ENCODE peak calls at places on chromosome 13, in six cellular contexts. One of them, this sample, is unnamed.

GRCh38 chr13:113358653-113359052 is 5.3 kb downstream of the GRTP1 start:
- DNase-seq in Peyer's patch: no peak
- DNase-seq in fibroblast of lung: no peak
- DNase-seq in A549: no peak
- DNase-seq in gastrocnemius medialis: no peak
- DNase-seq in heart left ventricle: no peak
- DNase-seq in this sample: no peak

GRCh38 chr13:20902438-20903163 is at the start of gene XPO4:
- DNase-seq in Peyer's patch: peak
- DNase-seq in gastrocnemius medialis: peak
- DNase-seq in heart left ventricle: peak
- DNase-seq in fibroblast of lung: peak
- DNase-seq in A549: peak
- DNase-seq in this sample: peak

GRCh38 chr13:52130641-52131040 is 1.8 kb upstream of the NEK5 start:
- DNase-seq in gastrocnemius medialis: no peak
- DNase-seq in heart left ventricle: no peak
- DNase-seq in Peyer's patch: no peak
- DNase-seq in A549: no peak
- DNase-seq in fibroblast of lung: no peak
- DNase-seq in this sample: no peak

GRCh38 chr13:87671824-87672603 is 843 bp downstream of the SLITRK5 start:
- DNase-seq in Peyer's patch: no peak
- DNase-seq in A549: no peak
- DNase-seq in heart left ventricle: no peak
- DNase-seq in gastrocnemius medialis: no peak
- DNase-seq in fibroblast of lung: peak
- DNase-seq in this sample: no peak

GRCh38 chr13:112734696-112735547 is 45.1 kb downstream of the ATP11A start:
- DNase-seq in Peyer's patch: no peak
- DNase-seq in gastrocnemius medialis: no peak
- DNase-seq in heart left ventricle: no peak
- DNase-seq in fibroblast of lung: no peak
- DNase-seq in A549: no peak
- DNase-seq in this sample: no peak

GRCh38 chr13:29684441-29684840 is 89.0 kb upstream of the SLC7A1 start:
- DNase-seq in fibroblast of lung: no peak
- DNase-seq in A549: no peak
- DNase-seq in gastrocnemius medialis: no peak
- DNase-seq in heart left ventricle: no peak
- DNase-seq in Peyer's patch: no peak
- DNase-seq in this sample: no peak

GRCh38 chr13:78325585-78325984 is 277.8 kb downstream of the POU4F1 start:
- DNase-seq in fibroblast of lung: no peak
- DNase-seq in heart left ventricle: no peak
- DNase-seq in Peyer's patch: no peak
- DNase-seq in gastrocnemius medialis: no peak
- DNase-seq in A549: no peak
- DNase-seq in this sample: no peak

GRCh38 chr13:21738636-21739035 is 67.8 kb downstream of the FGF9 start:
- DNase-seq in Peyer's patch: no peak
- DNase-seq in A549: no peak
- DNase-seq in heart left ventricle: no peak
- DNase-seq in fibroblast of lung: no peak
- DNase-seq in gastrocnemius medialis: no peak
- DNase-seq in this sample: no peak

GRCh38 chr13:21014666-21015170 is 46.7 kb downstream of the LATS2 start:
- DNase-seq in Peyer's patch: no peak
- DNase-seq in fibroblast of lung: peak
- DNase-seq in gastrocnemius medialis: peak
- DNase-seq in heart left ventricle: peak
- DNase-seq in A549: peak
- DNase-seq in this sample: no peak

GRCh38 chr13:56718791-56719190 is 421.9 kb upstream of the PRR20A start:
- DNase-seq in fibroblast of lung: no peak
- DNase-seq in heart left ventricle: no peak
- DNase-seq in gastrocnemius medialis: no peak
- DNase-seq in A549: no peak
- DNase-seq in Peyer's patch: no peak
- DNase-seq in this sample: no peak

GRCh38 chr13:25170554-25171107 is 1.5 kb downstream of the AMER2 start:
- DNase-seq in fibroblast of lung: no peak
- DNase-seq in gastrocnemius medialis: no peak
- DNase-seq in A549: no peak
- DNase-seq in heart left ventricle: no peak
- DNase-seq in Peyer's patch: no peak
- DNase-seq in this sample: no peak

GRCh38 chr13:80977168-80977567 is 636.2 kb upstream of the SPRY2 start:
- DNase-seq in Peyer's patch: no peak
- DNase-seq in fibroblast of lung: no peak
- DNase-seq in gastrocnemius medialis: no peak
- DNase-seq in A549: no peak
- DNase-seq in heart left ventricle: no peak
- DNase-seq in this sample: no peak

GRCh38 chr13:80975903-80976302 is 635.0 kb upstream of the SPRY2 start:
- DNase-seq in heart left ventricle: no peak
- DNase-seq in A549: no peak
- DNase-seq in fibroblast of lung: no peak
- DNase-seq in gastrocnemius medialis: no peak
- DNase-seq in Peyer's patch: no peak
- DNase-seq in this sample: no peak

GRCh38 chr13:80973721-80974120 is 632.8 kb upstream of the SPRY2 start:
- DNase-seq in fibroblast of lung: no peak
- DNase-seq in gastrocnemius medialis: no peak
- DNase-seq in heart left ventricle: no peak
- DNase-seq in Peyer's patch: no peak
- DNase-seq in A549: no peak
- DNase-seq in this sample: no peak

GRCh38 chr13:80979035-80979641 is 638.2 kb upstream of the SPRY2 start:
- DNase-seq in fibroblast of lung: peak
- DNase-seq in A549: peak
- DNase-seq in gastrocnemius medialis: peak
- DNase-seq in heart left ventricle: peak
- DNase-seq in Peyer's patch: no peak
- DNase-seq in this sample: no peak
- TF ChIP-seq CTCF in fibroblast of lung: peak
- TF ChIP-seq CTCF in A549: peak
- TF ChIP-seq CTCF in gastrocnemius medialis: peak
- TF ChIP-seq CTCF in heart left ventricle: peak
- TF ChIP-seq CTCF in Peyer's patch: peak
- TF ChIP-seq CTCF in this sample: peak

DNA sequence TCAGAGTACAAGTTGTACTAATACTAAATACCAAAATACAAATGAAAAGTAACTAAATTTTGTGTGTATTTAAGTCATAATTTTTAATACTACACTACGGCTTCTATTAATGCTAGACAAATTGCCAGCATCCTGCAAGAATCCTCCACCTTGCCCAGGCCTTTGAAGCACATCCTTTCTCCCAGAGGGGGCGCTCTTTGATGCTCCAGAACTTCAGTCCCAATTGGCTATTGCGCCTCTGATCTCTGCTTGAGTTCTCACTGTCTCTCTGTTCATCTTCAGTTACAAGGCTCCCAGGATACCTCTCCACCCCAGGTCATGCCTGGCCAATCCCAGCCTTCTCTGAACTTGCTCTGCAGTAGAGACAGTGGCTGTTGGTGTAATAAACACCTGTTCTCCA is 141.0 kb downstream of the DCLK1 start:
- DNase-seq in fibroblast of lung: no peak
- DNase-seq in A549: no peak
- DNase-seq in gastrocnemius medialis: no peak
- DNase-seq in heart left ventricle: no peak
- DNase-seq in Peyer's patch: no peak
- DNase-seq in this sample: no peak
- TF ChIP-seq CTCF in fibroblast of lung: peak
- TF ChIP-seq CTCF in A549: no peak
- TF ChIP-seq CTCF in gastrocnemius medialis: no peak
- TF ChIP-seq CTCF in heart left ventricle: no peak
- TF ChIP-seq CTCF in Peyer's patch: no peak
- TF ChIP-seq CTCF in this sample: no peak

GRCh38 chr13:94950303-94950702 is 238.0 kb upstream of the SOX21 start:
- DNase-seq in gastrocnemius medialis: no peak
- DNase-seq in fibroblast of lung: peak
- DNase-seq in heart left ventricle: no peak
- DNase-seq in Peyer's patch: no peak
- DNase-seq in A549: no peak
- DNase-seq in this sample: no peak
- TF ChIP-seq CTCF in gastrocnemius medialis: no peak
- TF ChIP-seq CTCF in fibroblast of lung: peak
- TF ChIP-seq CTCF in heart left ventricle: no peak
- TF ChIP-seq CTCF in Peyer's patch: no peak
- TF ChIP-seq CTCF in A549: no peak
- TF ChIP-seq CTCF in this sample: no peak

GRCh38 chr13:97124237-97124636 is 97.9 kb upstream of the MBNL2 start:
- DNase-seq in fibroblast of lung: no peak
- DNase-seq in heart left ventricle: no peak
- DNase-seq in Peyer's patch: no peak
- DNase-seq in A549: no peak
- DNase-seq in gastrocnemius medialis: no peak
- DNase-seq in this sample: no peak

GRCh38 chr13:97127842-97128241 is 94.3 kb upstream of the MBNL2 start:
- DNase-seq in fibroblast of lung: no peak
- DNase-seq in Peyer's patch: no peak
- DNase-seq in heart left ventricle: no peak
- DNase-seq in A549: no peak
- DNase-seq in gastrocnemius medialis: no peak
- DNase-seq in this sample: no peak

GRCh38 chr13:97125051-97125809 is 96.9 kb upstream of the MBNL2 start:
- DNase-seq in A549: peak
- DNase-seq in heart left ventricle: no peak
- DNase-seq in Peyer's patch: no peak
- DNase-seq in gastrocnemius medialis: peak
- DNase-seq in fibroblast of lung: peak
- DNase-seq in this sample: no peak

GRCh38 chr13:97122381-97122996 is 99.6 kb upstream of the MBNL2 start:
- DNase-seq in gastrocnemius medialis: no peak
- DNase-seq in fibroblast of lung: peak
- DNase-seq in A549: peak
- DNase-seq in heart left ventricle: no peak
- DNase-seq in Peyer's patch: no peak
- DNase-seq in this sample: no peak

GRCh38 chr13:97125810-97126738 is 96.1 kb upstream of the MBNL2 start:
- DNase-seq in fibroblast of lung: no peak
- DNase-seq in A549: no peak
- DNase-seq in Peyer's patch: no peak
- DNase-seq in heart left ventricle: peak
- DNase-seq in gastrocnemius medialis: peak
- DNase-seq in this sample: no peak
- TF ChIP-seq CTCF in fibroblast of lung: peak
- TF ChIP-seq CTCF in A549: no peak
- TF ChIP-seq CTCF in Peyer's patch: no peak
- TF ChIP-seq CTCF in heart left ventricle: no peak
- TF ChIP-seq CTCF in gastrocnemius medialis: peak
- TF ChIP-seq CTCF in this sample: no peak

GRCh38 chr13:81929988-81930387 is 1589.1 kb upstream of the SPRY2 start:
- DNase-seq in gastrocnemius medialis: no peak
- DNase-seq in Peyer's patch: no peak
- DNase-seq in fibroblast of lung: peak
- DNase-seq in A549: peak
- DNase-seq in heart left ventricle: no peak
- DNase-seq in this sample: no peak

DNA sequence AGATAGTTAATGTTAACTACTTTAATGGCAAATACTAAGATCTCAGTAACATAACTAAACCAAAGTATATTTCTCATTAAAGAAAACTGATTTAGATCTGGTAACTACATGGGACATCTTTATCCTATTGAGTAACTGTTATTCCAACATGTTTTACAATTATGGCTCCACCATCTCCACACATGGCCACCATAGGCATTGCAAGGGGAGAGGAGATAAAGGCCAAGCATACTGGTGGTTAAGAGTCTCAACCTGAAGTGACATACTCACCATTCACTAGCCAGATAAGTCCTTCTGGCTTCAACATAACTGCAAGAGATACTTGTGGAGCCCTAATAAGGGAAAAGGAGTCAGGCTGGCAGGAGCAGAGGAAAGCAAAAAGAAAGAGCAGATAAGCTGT is 1586.4 kb upstream of the SPRY2 start:
- DNase-seq in gastrocnemius medialis: no peak
- DNase-seq in Peyer's patch: no peak
- DNase-seq in heart left ventricle: no peak
- DNase-seq in A549: peak
- DNase-seq in fibroblast of lung: no peak
- DNase-seq in this sample: no peak
- TF ChIP-seq CTCF in gastrocnemius medialis: no peak
- TF ChIP-seq CTCF in Peyer's patch: no peak
- TF ChIP-seq CTCF in heart left ventricle: no peak
- TF ChIP-seq CTCF in A549: no peak
- TF ChIP-seq CTCF in fibroblast of lung: no peak
- TF ChIP-seq CTCF in this sample: no peak

GRCh38 chr13:26222523-26223046 is 471 bp upstream of the RNF6 start:
- DNase-seq in A549: no peak
- DNase-seq in heart left ventricle: no peak
- DNase-seq in gastrocnemius medialis: no peak
- DNase-seq in Peyer's patch: no peak
- DNase-seq in fibroblast of lung: no peak
- DNase-seq in this sample: no peak

GRCh38 chr13:26219726-26220125 is 2.4 kb downstream of the RNF6 start:
- DNase-seq in A549: no peak
- DNase-seq in heart left ventricle: no peak
- DNase-seq in Peyer's patch: no peak
- DNase-seq in gastrocnemius medialis: no peak
- DNase-seq in fibroblast of lung: peak
- DNase-seq in this sample: no peak

GRCh38 chr13:26220575-26220974 is 1.5 kb downstream of the RNF6 start:
- DNase-seq in gastrocnemius medialis: peak
- DNase-seq in Peyer's patch: no peak
- DNase-seq in fibroblast of lung: peak
- DNase-seq in heart left ventricle: no peak
- DNase-seq in A549: no peak
- DNase-seq in this sample: no peak

GRCh38 chr13:26221721-26222522 is at the start of gene RNF6:
- DNase-seq in Peyer's patch: peak
- DNase-seq in fibroblast of lung: peak
- DNase-seq in gastrocnemius medialis: peak
- DNase-seq in A549: peak
- DNase-seq in heart left ventricle: peak
- DNase-seq in this sample: peak

GRCh38 chr13:26221399-26221720 is 754 bp downstream of the RNF6 start:
- DNase-seq in A549: no peak
- DNase-seq in gastrocnemius medialis: no peak
- DNase-seq in fibroblast of lung: no peak
- DNase-seq in Peyer's patch: no peak
- DNase-seq in heart left ventricle: no peak
- DNase-seq in this sample: no peak
- TF ChIP-seq CTCF in A549: no peak
- TF ChIP-seq CTCF in gastrocnemius medialis: no peak
- TF ChIP-seq CTCF in fibroblast of lung: no peak
- TF ChIP-seq CTCF in Peyer's patch: no peak
- TF ChIP-seq CTCF in heart left ventricle: no peak
- TF ChIP-seq CTCF in this sample: no peak

GRCh38 chr13:45544520-45544919 is 71.0 kb downstream of the ERICH6B start:
- DNase-seq in gastrocnemius medialis: no peak
- DNase-seq in Peyer's patch: no peak
- DNase-seq in A549: no peak
- DNase-seq in fibroblast of lung: no peak
- DNase-seq in heart left ventricle: no peak
- DNase-seq in this sample: no peak
- TF ChIP-seq CTCF in gastrocnemius medialis: no peak
- TF ChIP-seq CTCF in Peyer's patch: no peak
- TF ChIP-seq CTCF in A549: no peak
- TF ChIP-seq CTCF in fibroblast of lung: no peak
- TF ChIP-seq CTCF in heart left ventricle: no peak
- TF ChIP-seq CTCF in this sample: no peak

GRCh38 chr13:30832845-30833332 is 73.2 kb upstream of the MEDAG start:
- DNase-seq in heart left ventricle: peak
- DNase-seq in gastrocnemius medialis: no peak
- DNase-seq in A549: peak
- DNase-seq in fibroblast of lung: no peak
- DNase-seq in Peyer's patch: no peak
- DNase-seq in this sample: no peak
- TF ChIP-seq CTCF in heart left ventricle: no peak
- TF ChIP-seq CTCF in gastrocnemius medialis: no peak
- TF ChIP-seq CTCF in A549: no peak
- TF ChIP-seq CTCF in fibroblast of lung: no peak
- TF ChIP-seq CTCF in Peyer's patch: no peak
- TF ChIP-seq CTCF in this sample: no peak